ENCODE peak calls at places on chromosomes 16 and 17, in eight cellular contexts. One of them, this sample, is unnamed.

GRCh38 chr16:12126091-12126806 is 149.7 kb downstream of the SNX29 start:
- DNase-seq in fibroblast of lung: no peak
- DNase-seq in OCI-LY7: no peak
- DNase-seq in spleen: no peak
- DNase-seq in neural crest cell: no peak
- DNase-seq in activated B cell treated with CpG ODN at 0.5 μM for 24 hours: no peak
- DNase-seq in astrocyte of the spinal cord: no peak
- DNase-seq in RWPE1: peak
- DNase-seq in this sample: no peak

GRCh38 chr16:7482596-7483290 is 150.1 kb downstream of the RBFOX1 start:
- DNase-seq in spleen: no peak
- DNase-seq in activated B cell treated with CpG ODN at 0.5 μM for 24 hours: no peak
- DNase-seq in fibroblast of lung: no peak
- DNase-seq in RWPE1: no peak
- DNase-seq in astrocyte of the spinal cord: no peak
- DNase-seq in OCI-LY7: no peak
- DNase-seq in neural crest cell: no peak
- DNase-seq in this sample: no peak

GRCh38 chr16:7946142-7946541 is 613.5 kb downstream of the RBFOX1 start:
- DNase-seq in neural crest cell: no peak
- DNase-seq in RWPE1: no peak
- DNase-seq in activated B cell treated with CpG ODN at 0.5 μM for 24 hours: no peak
- DNase-seq in astrocyte of the spinal cord: no peak
- DNase-seq in OCI-LY7: no peak
- DNase-seq in spleen: no peak
- DNase-seq in fibroblast of lung: no peak
- DNase-seq in this sample: no peak

GRCh38 chr16:4328580-4329353 is 12.9 kb downstream of the GLIS2 start:
- DNase-seq in OCI-LY7: no peak
- DNase-seq in fibroblast of lung: no peak
- DNase-seq in activated B cell treated with CpG ODN at 0.5 μM for 24 hours: no peak
- DNase-seq in neural crest cell: no peak
- DNase-seq in astrocyte of the spinal cord: no peak
- DNase-seq in RWPE1: no peak
- DNase-seq in spleen: no peak
- DNase-seq in this sample: no peak

GRCh38 chr17:4945176-4945943 is 3.0 kb downstream of the PFN1 start:
- DNase-seq in fibroblast of lung: peak
- DNase-seq in activated B cell treated with CpG ODN at 0.5 μM for 24 hours: peak
- DNase-seq in neural crest cell: no peak
- DNase-seq in OCI-LY7: peak
- DNase-seq in RWPE1: peak
- DNase-seq in spleen: peak
- DNase-seq in astrocyte of the spinal cord: peak
- DNase-seq in this sample: peak

GRCh38 chr17:4054446-4054845 is 88.4 kb downstream of the ZZEF1 start:
- DNase-seq in spleen: no peak
- DNase-seq in activated B cell treated with CpG ODN at 0.5 μM for 24 hours: no peak
- DNase-seq in fibroblast of lung: no peak
- DNase-seq in neural crest cell: no peak
- DNase-seq in RWPE1: no peak
- DNase-seq in astrocyte of the spinal cord: no peak
- DNase-seq in OCI-LY7: no peak
- DNase-seq in this sample: no peak

GRCh38 chr16:56201030-56201429 is 9.7 kb downstream of the GNAO1 start:
- DNase-seq in RWPE1: no peak
- DNase-seq in astrocyte of the spinal cord: no peak
- DNase-seq in neural crest cell: no peak
- DNase-seq in OCI-LY7: no peak
- DNase-seq in fibroblast of lung: no peak
- DNase-seq in spleen: no peak
- DNase-seq in activated B cell treated with CpG ODN at 0.5 μM for 24 hours: no peak
- DNase-seq in this sample: no peak

GRCh38 chr17:2195729-2196128 is 107.9 kb downstream of the SMG6 start:
- DNase-seq in astrocyte of the spinal cord: no peak
- DNase-seq in RWPE1: no peak
- DNase-seq in spleen: no peak
- DNase-seq in neural crest cell: no peak
- DNase-seq in fibroblast of lung: peak
- DNase-seq in activated B cell treated with CpG ODN at 0.5 μM for 24 hours: no peak
- DNase-seq in OCI-LY7: no peak
- DNase-seq in this sample: no peak

GRCh38 chr17:9232591-9233270 is 211.4 kb downstream of the NTN1 start:
- DNase-seq in astrocyte of the spinal cord: peak
- DNase-seq in OCI-LY7: no peak
- DNase-seq in activated B cell treated with CpG ODN at 0.5 μM for 24 hours: no peak
- DNase-seq in RWPE1: no peak
- DNase-seq in fibroblast of lung: no peak
- DNase-seq in neural crest cell: no peak
- DNase-seq in spleen: peak
- DNase-seq in this sample: no peak

GRCh38 chr16:2511128-2511785 is 2.5 kb upstream of the ATP6V0C start:
- DNase-seq in RWPE1: no peak
- DNase-seq in neural crest cell: no peak
- DNase-seq in spleen: peak
- DNase-seq in activated B cell treated with CpG ODN at 0.5 μM for 24 hours: no peak
- DNase-seq in fibroblast of lung: peak
- DNase-seq in OCI-LY7: no peak
- DNase-seq in astrocyte of the spinal cord: peak
- DNase-seq in this sample: no peak

GRCh38 chr17:32546031-32546444 is 59.2 kb downstream of the CDK5R1 start:
- DNase-seq in activated B cell treated with CpG ODN at 0.5 μM for 24 hours: no peak
- DNase-seq in spleen: no peak
- DNase-seq in neural crest cell: no peak
- DNase-seq in OCI-LY7: no peak
- DNase-seq in fibroblast of lung: peak
- DNase-seq in astrocyte of the spinal cord: no peak
- DNase-seq in RWPE1: no peak
- DNase-seq in this sample: no peak

GRCh38 chr16:88524274-88524972 is 45.8 kb upstream of the ZC3H18 start:
- DNase-seq in neural crest cell: no peak
- DNase-seq in fibroblast of lung: no peak
- DNase-seq in astrocyte of the spinal cord: no peak
- DNase-seq in spleen: no peak
- DNase-seq in RWPE1: no peak
- DNase-seq in activated B cell treated with CpG ODN at 0.5 μM for 24 hours: no peak
- DNase-seq in OCI-LY7: no peak
- DNase-seq in this sample: no peak

GRCh38 chr17:72226322-72226721 is 105.5 kb downstream of the SOX9 start:
- DNase-seq in activated B cell treated with CpG ODN at 0.5 μM for 24 hours: no peak
- DNase-seq in fibroblast of lung: no peak
- DNase-seq in OCI-LY7: no peak
- DNase-seq in spleen: no peak
- DNase-seq in astrocyte of the spinal cord: no peak
- DNase-seq in neural crest cell: no peak
- DNase-seq in RWPE1: no peak
- DNase-seq in this sample: no peak

GRCh38 chr17:82424001-82424862 is 5.8 kb upstream of the OGFOD3 start:
- DNase-seq in spleen: no peak
- DNase-seq in neural crest cell: peak
- DNase-seq in OCI-LY7: peak
- DNase-seq in fibroblast of lung: peak
- DNase-seq in astrocyte of the spinal cord: peak
- DNase-seq in RWPE1: no peak
- DNase-seq in activated B cell treated with CpG ODN at 0.5 μM for 24 hours: no peak
- DNase-seq in this sample: no peak

GRCh38 chr16:70407811-70408274 is 31.1 kb downstream of the ST3GAL2 start:
- DNase-seq in activated B cell treated with CpG ODN at 0.5 μM for 24 hours: no peak
- DNase-seq in RWPE1: no peak
- DNase-seq in neural crest cell: no peak
- DNase-seq in fibroblast of lung: no peak
- DNase-seq in spleen: no peak
- DNase-seq in OCI-LY7: peak
- DNase-seq in astrocyte of the spinal cord: no peak
- DNase-seq in this sample: no peak

GRCh38 chr16:30977502-30977901 is 7.5 kb upstream of the HSD3B7 start:
- DNase-seq in RWPE1: no peak
- DNase-seq in activated B cell treated with CpG ODN at 0.5 μM for 24 hours: no peak
- DNase-seq in OCI-LY7: no peak
- DNase-seq in astrocyte of the spinal cord: no peak
- DNase-seq in spleen: no peak
- DNase-seq in fibroblast of lung: no peak
- DNase-seq in neural crest cell: no peak
- DNase-seq in this sample: no peak

GRCh38 chr17:35872581-35872980 is 3.9 kb upstream of the HEATR9 start:
- DNase-seq in activated B cell treated with CpG ODN at 0.5 μM for 24 hours: no peak
- DNase-seq in OCI-LY7: no peak
- DNase-seq in neural crest cell: no peak
- DNase-seq in spleen: no peak
- DNase-seq in fibroblast of lung: no peak
- DNase-seq in astrocyte of the spinal cord: no peak
- DNase-seq in RWPE1: no peak
- DNase-seq in this sample: no peak

GRCh38 chr17:39196820-39197331 is 593 bp downstream of the CACNB1 start:
- DNase-seq in neural crest cell: no peak
- DNase-seq in astrocyte of the spinal cord: no peak
- DNase-seq in fibroblast of lung: no peak
- DNase-seq in OCI-LY7: peak
- DNase-seq in spleen: no peak
- DNase-seq in RWPE1: peak
- DNase-seq in activated B cell treated with CpG ODN at 0.5 μM for 24 hours: no peak
- DNase-seq in this sample: no peak

GRCh38 chr16:23082161-23082788 is 67.0 kb downstream of the USP31 start:
- DNase-seq in astrocyte of the spinal cord: no peak
- DNase-seq in spleen: no peak
- DNase-seq in activated B cell treated with CpG ODN at 0.5 μM for 24 hours: no peak
- DNase-seq in fibroblast of lung: peak
- DNase-seq in RWPE1: no peak
- DNase-seq in neural crest cell: no peak
- DNase-seq in OCI-LY7: no peak
- DNase-seq in this sample: no peak
- TF ChIP-seq CTCF in astrocyte of the spinal cord: no peak
- TF ChIP-seq CTCF in spleen: no peak
- TF ChIP-seq CTCF in activated B cell treated with CpG ODN at 0.5 μM for 24 hours: no peak
- TF ChIP-seq CTCF in fibroblast of lung: no peak
- TF ChIP-seq CTCF in RWPE1: no peak
- TF ChIP-seq CTCF in neural crest cell: no peak
- TF ChIP-seq CTCF in OCI-LY7: no peak
- TF ChIP-seq CTCF in this sample: no peak

GRCh38 chr17:60748232-60748631 is 70.6 kb downstream of the BCAS3 start:
- DNase-seq in OCI-LY7: no peak
- DNase-seq in fibroblast of lung: no peak
- DNase-seq in activated B cell treated with CpG ODN at 0.5 μM for 24 hours: no peak
- DNase-seq in neural crest cell: no peak
- DNase-seq in spleen: no peak
- DNase-seq in astrocyte of the spinal cord: no peak
- DNase-seq in RWPE1: no peak
- DNase-seq in this sample: no peak

GRCh38 chr17:60749708-60750107 is 72.1 kb downstream of the BCAS3 start:
- DNase-seq in activated B cell treated with CpG ODN at 0.5 μM for 24 hours: no peak
- DNase-seq in spleen: no peak
- DNase-seq in neural crest cell: no peak
- DNase-seq in RWPE1: no peak
- DNase-seq in fibroblast of lung: no peak
- DNase-seq in astrocyte of the spinal cord: no peak
- DNase-seq in OCI-LY7: no peak
- DNase-seq in this sample: no peak

GRCh38 chr17:60750645-60751044 is 73.0 kb downstream of the BCAS3 start:
- DNase-seq in OCI-LY7: no peak
- DNase-seq in spleen: no peak
- DNase-seq in fibroblast of lung: no peak
- DNase-seq in astrocyte of the spinal cord: no peak
- DNase-seq in activated B cell treated with CpG ODN at 0.5 μM for 24 hours: no peak
- DNase-seq in RWPE1: no peak
- DNase-seq in neural crest cell: no peak
- DNase-seq in this sample: no peak

GRCh38 chr17:60747069-60747808 is 69.6 kb downstream of the BCAS3 start:
- DNase-seq in activated B cell treated with CpG ODN at 0.5 μM for 24 hours: no peak
- DNase-seq in astrocyte of the spinal cord: no peak
- DNase-seq in OCI-LY7: no peak
- DNase-seq in neural crest cell: peak
- DNase-seq in RWPE1: no peak
- DNase-seq in spleen: no peak
- DNase-seq in fibroblast of lung: no peak
- DNase-seq in this sample: no peak

GRCh38 chr17:60749050-60749449 is 71.4 kb downstream of the BCAS3 start:
- DNase-seq in activated B cell treated with CpG ODN at 0.5 μM for 24 hours: no peak
- DNase-seq in neural crest cell: no peak
- DNase-seq in RWPE1: no peak
- DNase-seq in spleen: no peak
- DNase-seq in astrocyte of the spinal cord: no peak
- DNase-seq in fibroblast of lung: no peak
- DNase-seq in OCI-LY7: no peak
- DNase-seq in this sample: no peak
- TF ChIP-seq CTCF in activated B cell treated with CpG ODN at 0.5 μM for 24 hours: no peak
- TF ChIP-seq CTCF in neural crest cell: no peak
- TF ChIP-seq CTCF in RWPE1: no peak
- TF ChIP-seq CTCF in spleen: no peak
- TF ChIP-seq CTCF in astrocyte of the spinal cord: no peak
- TF ChIP-seq CTCF in fibroblast of lung: no peak
- TF ChIP-seq CTCF in OCI-LY7: no peak
- TF ChIP-seq CTCF in this sample: no peak

DNA sequence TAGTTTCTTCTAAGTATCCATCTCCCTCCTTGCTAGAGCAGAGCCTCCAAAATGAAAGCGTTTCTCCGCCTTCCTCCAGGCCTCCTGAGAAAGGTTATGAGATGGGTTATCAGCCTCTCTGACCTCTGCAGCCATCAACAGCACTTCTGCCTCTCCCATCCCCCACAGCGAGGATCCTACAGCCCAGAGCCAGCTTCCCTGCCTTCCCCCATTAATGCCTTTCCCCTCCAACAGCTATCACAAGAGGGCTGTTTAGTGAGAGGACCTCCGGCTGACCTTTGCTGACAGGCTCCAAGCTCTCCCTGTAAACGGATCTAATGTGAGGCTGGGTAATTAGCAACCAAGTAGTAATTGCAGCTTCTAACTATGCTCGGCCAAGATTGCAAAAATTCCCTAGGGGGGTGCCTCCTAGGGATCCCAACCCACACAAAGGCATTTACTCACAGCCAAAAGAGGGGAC is 55.8 kb downstream of the ZFHX3 start:
- DNase-seq in OCI-LY7: no peak
- DNase-seq in RWPE1: no peak
- DNase-seq in neural crest cell: peak
- DNase-seq in fibroblast of lung: no peak
- DNase-seq in spleen: no peak
- DNase-seq in astrocyte of the spinal cord: no peak
- DNase-seq in activated B cell treated with CpG ODN at 0.5 μM for 24 hours: no peak
- DNase-seq in this sample: peak
- TF ChIP-seq CTCF in OCI-LY7: no peak
- TF ChIP-seq CTCF in RWPE1: no peak
- TF ChIP-seq CTCF in neural crest cell: no peak
- TF ChIP-seq CTCF in fibroblast of lung: no peak
- TF ChIP-seq CTCF in spleen: no peak
- TF ChIP-seq CTCF in astrocyte of the spinal cord: no peak
- TF ChIP-seq CTCF in activated B cell treated with CpG ODN at 0.5 μM for 24 hours: no peak
- TF ChIP-seq CTCF in this sample: no peak

GRCh38 chr17:12549499-12549901 is 116.2 kb upstream of the MYOCD start:
- DNase-seq in RWPE1: no peak
- DNase-seq in spleen: no peak
- DNase-seq in activated B cell treated with CpG ODN at 0.5 μM for 24 hours: no peak
- DNase-seq in OCI-LY7: no peak
- DNase-seq in astrocyte of the spinal cord: peak
- DNase-seq in neural crest cell: no peak
- DNase-seq in fibroblast of lung: peak
- DNase-seq in this sample: no peak
- TF ChIP-seq CTCF in RWPE1: no peak
- TF ChIP-seq CTCF in spleen: no peak
- TF ChIP-seq CTCF in activated B cell treated with CpG ODN at 0.5 μM for 24 hours: no peak
- TF ChIP-seq CTCF in OCI-LY7: no peak
- TF ChIP-seq CTCF in astrocyte of the spinal cord: no peak
- TF ChIP-seq CTCF in neural crest cell: no peak
- TF ChIP-seq CTCF in fibroblast of lung: no peak
- TF ChIP-seq CTCF in this sample: no peak